ENCODE peak calls at places on chromosomes 13 and 19, in five cellular contexts. L is HFF-Myc, F is endothelial cell, B is cardiac fibroblast, S is GM06990. D is an unnamed sample.

GRCh38 chr19:1264801-1265610 is 4.1 kb upstream of the CIRBP start:
- DNase-seq in S (peak; percentile 86), L (peak; percentile 51), B (peak; percentile 86), F (peak; percentile 60), D (no peak)

GRCh38 chr13:112721198-112722104 is 31.6 kb downstream of the ATP11A start:
- DNase-seq in B (no peak), L (no peak), S (no peak), F (no peak), D (no peak)

GRCh38 chr13:106484084-106484754 is 51.2 kb downstream of the EFNB2 start:
- DNase-seq in S (no peak), F (no peak), L (no peak), B (no peak), D (no peak)

GRCh38 chr19:45451181-45451849 is 16.5 kb upstream of the FOSB start:
- DNase-seq in L (no peak), S (peak; percentile 54), B (peak; percentile 69), F (peak; percentile 33), D (no peak)

GRCh38 chr13:40439928-40440327 is 226.5 kb downstream of the FOXO1 start:
- DNase-seq in B (peak; percentile 63), L (no peak), S (no peak), F (no peak), D (no peak)

GRCh38 chr13:84645196-84646071 is 763.2 kb upstream of the SLITRK1 start:
- DNase-seq in F (no peak), L (no peak), B (peak; percentile 38), S (no peak), D (no peak)

GRCh38 chr19:35963514-35963913 is 27.3 kb downstream of the LRFN3 start:
- DNase-seq in S (no peak), F (peak; percentile 83), B (peak; percentile 64), L (peak; percentile 62), D (no peak)

GRCh38 chr13:63209330-63210017 is 1793.8 kb upstream of the PCDH20 start:
- DNase-seq in L (no peak), B (no peak), S (no peak), F (no peak), D (no peak)

GRCh38 chr19:35592226-35592625 is 6.3 kb downstream of the PMIS2 start:
- DNase-seq in S (no peak), F (peak; percentile 16), L (no peak), B (peak; percentile 70), D (peak; percentile 66)

GRCh38 chr19:55209430-55210119 is at the start of gene PTPRH:
- DNase-seq in F (no peak), S (no peak), L (no peak), B (no peak), D (peak; percentile 11)

GRCh38 chr13:34967851-34968562 is 25.9 kb downstream of the NBEA start:
- DNase-seq in S (no peak), L (no peak), B (no peak), F (no peak), D (no peak)

GRCh38 chr19:1035998-1036621 is 3.8 kb upstream of the ABCA7 start:
- DNase-seq in S (no peak), B (no peak), F (no peak), L (no peak), D (no peak)

GRCh38 chr19:16698914-16699313 is 20.7 kb upstream of the NWD1 start:
- DNase-seq in B (peak; percentile 14), F (no peak), S (no peak), L (no peak), D (no peak)

GRCh38 chr19:21824679-21825078 is 11.3 kb downstream of the ZNF43 start:
- DNase-seq in B (no peak), L (no peak), S (no peak), F (no peak), D (no peak)

GRCh38 chr13:75929074-75929473 is 292.9 kb downstream of the LMO7 start:
- DNase-seq in L (no peak), B (no peak), S (no peak), F (no peak), D (no peak)

GRCh38 chr13:25490236-25490635 is 118.5 kb downstream of the ATP8A2 start:
- DNase-seq in S (no peak), F (no peak), B (no peak), L (no peak), D (no peak)

GRCh38 chr13:97308735-97309429 is 86.7 kb downstream of the MBNL2 start:
- DNase-seq in S (no peak), B (no peak), F (no peak), L (no peak), D (no peak)

GRCh38 chr19:45408830-45409593 is 2.6 kb downstream of the POLR1G start:
- DNase-seq in S (no peak), B (no peak), L (no peak), F (no peak), D (no peak)

GRCh38 chr13:109743706-109744453 is 42.5 kb downstream of the IRS2 start:
- DNase-seq in L (peak; percentile 85), S (no peak), B (peak; percentile 74), F (peak; percentile 56), D (no peak)

GRCh38 chr13:78603240-78603947 is at the start of gene POU4F1:
- DNase-seq in B (no peak), S (peak; percentile 86), F (peak; percentile 82), L (no peak), D (peak; percentile 88)

GRCh38 chr13:24693862-24694471 is 13.8 kb downstream of the ATP12A start:
- DNase-seq in S (no peak), B (peak; percentile 60), L (no peak), F (peak; percentile 68), D (peak; percentile 79)

GRCh38 chr19:45218887-45219780 is 26.1 kb downstream of the EXOC3L2 start:
- DNase-seq in B (no peak), L (no peak), S (no peak), F (no peak), D (no peak)

GRCh38 chr13:93435651-93436050 is 209.0 kb downstream of the GPC6 start:
- DNase-seq in L (no peak), B (no peak), S (no peak), F (no peak), D (no peak)

GRCh38 chr13:106533940-106534843 is 1.3 kb downstream of the EFNB2 start:
- DNase-seq in S (peak; percentile 29), L (no peak), F (peak; percentile 24), B (peak; percentile 63), D (peak; percentile 17)

GRCh38 chr13:23600534-23600933 is 30.3 kb downstream of the TNFRSF19 start:
- DNase-seq in S (no peak), F (no peak), L (no peak), B (no peak), D (no peak)

GRCh38 chr13:98606296-98606695 is 29.4 kb upstream of the STK24 start:
- DNase-seq in F (no peak), L (no peak), B (no peak), S (no peak), D (no peak)

GRCh38 chr13:31227870-31228269 is 28.1 kb downstream of the B3GLCT start:
- DNase-seq in B (no peak), L (no peak), S (no peak), F (no peak), D (no peak)

GRCh38 chr19:39148939-39149529 is 23.4 kb downstream of the PAK4 start:
- DNase-seq in B (no peak), S (no peak), F (no peak), L (no peak), D (no peak)

GRCh38 chr13:114341003-114341777 is 26.9 kb downstream of the CHAMP1 start:
- DNase-seq in B (no peak), L (no peak), F (no peak), S (no peak), D (no peak)

GRCh38 chr13:114334305-114335053 is 20.2 kb downstream of the CHAMP1 start:
- DNase-seq in B (no peak), L (no peak), F (no peak), S (no peak), D (no peak)

GRCh38 chr13:114338959-114339358 is 24.7 kb downstream of the CHAMP1 start:
- DNase-seq in L (no peak), B (no peak), F (no peak), S (no peak), D (no peak)

GRCh38 chr13:114339779-114340534 is 25.7 kb downstream of the CHAMP1 start:
- DNase-seq in L (no peak), B (peak; percentile 56), F (no peak), S (no peak), D (no peak)
- TF ChIP-seq CTCF in L (peak; percentile 71), B (peak; percentile 75), F (peak; percentile 36), S (peak; percentile 81), D (peak; percentile 66)

GRCh38 chr13:38635030-38635429 is 51.8 kb upstream of the FREM2 start:
- DNase-seq in L (no peak), F (no peak), B (no peak), S (no peak), D (no peak)
- TF ChIP-seq CTCF in L (no peak), F (no peak), B (no peak), S (no peak), D (no peak)

GRCh38 chr19:42424345-42424707 is 2.9 kb downstream of the LIPE start:
- DNase-seq in B (no peak), F (no peak), L (no peak), S (no peak), D (no peak)

GRCh38 chr19:42423462-42424344 is 3.5 kb downstream of the LIPE start:
- DNase-seq in S (peak; percentile 92), F (peak; percentile 75), L (no peak), B (peak; percentile 95), D (peak; percentile 97)

GRCh38 chr19:42426643-42427042 is 545 bp downstream of the LIPE start:
- DNase-seq in F (no peak), B (no peak), S (no peak), L (no peak), D (no peak)

GRCh38 chr19:42422576-42423461 is 4.4 kb downstream of the LIPE start:
- DNase-seq in B (no peak), L (no peak), F (peak; percentile 50), S (peak; percentile 77), D (peak; percentile 62)

DNA sequence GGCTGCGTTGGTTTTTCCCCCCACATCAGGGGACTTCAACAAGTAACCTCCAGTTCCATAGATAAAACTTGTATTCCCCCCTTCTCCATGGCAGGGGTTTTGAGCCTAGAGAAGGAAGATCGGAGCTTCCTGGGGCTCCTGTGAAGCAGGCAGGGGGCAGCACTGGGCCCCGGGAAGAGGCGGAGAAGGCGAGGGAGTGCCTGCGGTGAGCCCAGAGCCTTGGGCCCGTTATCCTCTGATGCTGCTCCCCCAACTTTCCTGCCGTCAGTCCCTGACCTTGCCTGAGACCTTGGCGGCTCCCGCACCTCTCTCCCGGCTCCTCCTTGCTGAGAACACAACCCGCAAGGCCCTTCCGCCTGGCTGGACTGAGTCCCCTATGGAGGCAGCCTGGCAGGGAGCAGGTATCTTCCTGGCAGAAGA is 2.5 kb downstream of the LIPE start:
- DNase-seq in L (no peak), F (no peak), B (no peak), S (no peak), D (no peak)
- TF ChIP-seq CTCF in L (peak; percentile 8), F (no peak), B (peak; percentile 18), S (no peak), D (no peak)

GRCh38 chr13:64935441-64935840 is 2294.7 kb downstream of the PCDH9 start:
- DNase-seq in F (no peak), L (no peak), B (no peak), S (no peak), D (no peak)

GRCh38 chr13:64938660-64939059 is 2291.5 kb downstream of the PCDH9 start:
- DNase-seq in S (no peak), F (no peak), B (no peak), L (no peak), D (no peak)

GRCh38 chr13:64936879-64937278 is 2293.3 kb downstream of the PCDH9 start:
- DNase-seq in B (no peak), S (no peak), L (no peak), F (no peak), D (no peak)

GRCh38 chr13:64937302-64937701 is 2292.8 kb downstream of the PCDH9 start:
- DNase-seq in B (no peak), L (no peak), F (no peak), S (no peak), D (no peak)

GRCh38 chr13:64934569-64935362 is 2295.4 kb downstream of the PCDH9 start:
- DNase-seq in F (no peak), S (no peak), L (no peak), B (no peak), D (no peak)
- TF ChIP-seq CTCF in F (no peak), S (no peak), L (no peak), B (no peak), D (no peak)